ENCODE peak calls at places on chromosomes 1 and 21, in eight cellular contexts. D is stimulated activated CD8-positive, alpha-beta memory T cell treated with anti-CD3 and anti-CD28 coated beads, Interleukin-15, amount 100 ng/mL, for 4 hours; R is KBM-7; K is osteocyte; F is H54; S is activated T-helper 1 cell treated with anti-CD3 and anti-CD28 coated beads, Interleukin-12 subunit alpha, Interleukin-12 subunit beta, Interleukin-2, Interleukin-4 antibody, amounts not matched to agents 30 ng/mL and 10 ng/mL and 1 ng/mL, durations not matched to agents 14 hours and 24 hours and 36 hours; Q is MM.1S; B is iPS-NIHi11. O is an unnamed sample.

GRCh38 chr1:58893257-58893869 is 109.5 kb upstream of the JUN start:
- DNase-seq in F (no peak), K (peak), D (no peak), Q (no peak), R (no peak), S (no peak), B (no peak), O (no peak)

GRCh38 chr21:16294128-16294527 is 564.3 kb downstream of the USP25 start:
- DNase-seq in F (no peak), K (no peak), D (no peak), S (no peak), Q (no peak), R (no peak), B (no peak), O (no peak)

GRCh38 chr1:68955424-68955823 is 458.5 kb upstream of the DEPDC1 start:
- DNase-seq in K (no peak), Q (no peak), R (no peak), S (no peak), F (no peak), B (no peak), D (no peak), O (no peak)

GRCh38 chr1:220914283-220915116 is 35.3 kb downstream of the HLX start:
- DNase-seq in R (peak), S (no peak), Q (no peak), K (no peak), B (no peak), D (no peak), F (no peak), O (no peak)

GRCh38 chr1:175191654-175192053 is 922 bp downstream of the KIAA0040 start:
- DNase-seq in S (peak), D (no peak), K (no peak), R (peak), F (no peak), Q (peak), B (no peak), O (no peak)

GRCh38 chr1:192133350-192133950 is 24.8 kb upstream of the RGS18 start:
- DNase-seq in K (no peak), F (no peak), Q (no peak), R (no peak), D (no peak), S (no peak), B (no peak), O (no peak)

GRCh38 chr1:52139817-52140540 is 1.9 kb upstream of the ZFYVE9 start:
- DNase-seq in S (no peak), B (no peak), R (peak), K (no peak), Q (no peak), F (peak), D (no peak), O (no peak)

GRCh38 chr1:11564237-11564636 is 85.3 kb downstream of the DISP3 start:
- DNase-seq in D (no peak), B (no peak), F (no peak), S (no peak), K (no peak), R (no peak), Q (peak), O (no peak)

GRCh38 chr1:188128761-188129160 is 1300.0 kb downstream of the PLA2G4A start:
- DNase-seq in Q (peak), K (no peak), R (no peak), S (no peak), D (no peak), F (no peak), B (peak), O (no peak)

GRCh38 chr1:230069813-230070212 is 2.8 kb downstream of the GALNT2 start:
- DNase-seq in D (no peak), K (peak), F (no peak), R (no peak), B (no peak), S (no peak), Q (no peak), O (no peak)

GRCh38 chr1:90862782-90863181 is 145.7 kb upstream of the BARHL2 start:
- DNase-seq in S (no peak), B (no peak), F (no peak), D (no peak), R (peak), Q (no peak), K (no peak), O (no peak)

O was measured in WTC11.